ENCODE peak calls at places on chromosome 1, in four cellular contexts. G is foreskin fibroblast, Q is EL, Z is B cell. B is an unnamed sample.
A peak's percentile ranks its signal among the peaks of the same experiment; 100 is the strongest.

GRCh38 chr1:100860397-100860991 is 34.1 kb downstream of the EXTL2 start:
- DNase-seq in Q (peak; percentile 58), G (peak; percentile 79), Z (no peak), B (no peak)

GRCh38 chr1:63004868-63005267 is 220.9 kb downstream of the ATG4C start:
- DNase-seq in Z (no peak), G (peak; percentile 17), Q (no peak), B (peak; percentile 10)

GRCh38 chr1:244022301-244022700 is 28.8 kb upstream of the ZBTB18 start:
- DNase-seq in Z (no peak), Q (peak; percentile 78), G (peak; percentile 88), B (no peak)

GRCh38 chr1:31943546-31944184 is 5.5 kb upstream of the PTP4A2 start:
- DNase-seq in G (peak; percentile 35), Z (no peak), Q (no peak), B (no peak)

GRCh38 chr1:205309741-205310140 is 11.8 kb downstream of the NUAK2 start:
- DNase-seq in G (no peak), Q (no peak), Z (no peak), B (no peak)

GRCh38 chr1:45370575-45370974 is 30.3 kb upstream of the MUTYH start:
- DNase-seq in Z (no peak), Q (no peak), G (no peak), B (no peak)

GRCh38 chr1:193241132-193241827 is 54.9 kb upstream of the B3GALT2 start:
- DNase-seq in Q (no peak), Z (no peak), G (no peak), B (no peak)

GRCh38 chr1:17617787-17618557 is 78.5 kb downstream of the ARHGEF10L start:
- DNase-seq in Q (peak; percentile 75), G (peak; percentile 64), Z (no peak), B (no peak)

GRCh38 chr1:24694380-24694843 is 50.8 kb upstream of the CLIC4 start:
- DNase-seq in G (peak; percentile 86), Z (peak; percentile 28), Q (no peak), B (peak; percentile 93)

GRCh38 chr1:36947384-36947783 is 86.9 kb downstream of the GRIK3 start:
- DNase-seq in Q (no peak), Z (no peak), G (no peak), B (no peak)

GRCh38 chr1:171217658-171218443 is 30.4 kb upstream of the FMO1 start:
- DNase-seq in Z (no peak), G (no peak), Q (peak; percentile 10), B (no peak)

GRCh38 chr1:15584489-15585363 is at the start of gene AGMAT:
- DNase-seq in Q (peak; percentile 60), G (peak; percentile 55), Z (peak; percentile 73), B (peak; percentile 11)

GRCh38 chr1:59967141-59967697 is 40.6 kb upstream of the CYP2J2 start:
- DNase-seq in Z (no peak), Q (peak; percentile 11), G (peak; percentile 83), B (peak; percentile 29)

GRCh38 chr1:61007534-61008364 is 74.6 kb upstream of the NFIA start:
- DNase-seq in Z (no peak), Q (no peak), G (no peak), B (no peak)

GRCh38 chr1:30768830-30769718 is 11.5 kb upstream of the LAPTM5 start:
- DNase-seq in Q (no peak), G (no peak), Z (no peak), B (no peak)

GRCh38 chr1:1283821-1284220 is 3.6 kb downstream of the SCNN1D start:
- DNase-seq in Q (peak; percentile 35), G (peak; percentile 42), Z (no peak), B (peak; percentile 64)

GRCh38 chr1:155454096-155454495 is 108.5 kb downstream of the ASH1L start:
- DNase-seq in Z (no peak), G (peak; percentile 40), Q (peak; percentile 9), B (no peak)

B was measured in DMS153.